ENCODE peak calls at places on chromosomes 1 and 21, in five cellular contexts. One of them, this sample, is unnamed.

GRCh38 chr1:174883361-174883760 is 116.4 kb upstream of the CACYBP start:
- DNase-seq in brain microvascular endothelial cell: peak; percentile 14
- DNase-seq in BE2C: no peak
- DNase-seq in Panc1: no peak
- DNase-seq in adrenal gland: no peak
- DNase-seq in this sample: no peak

GRCh38 chr1:33140153-33141149 is 41.4 kb downstream of the TRIM62 start:
- DNase-seq in brain microvascular endothelial cell: peak; percentile 32
- DNase-seq in BE2C: no peak
- DNase-seq in Panc1: no peak
- DNase-seq in adrenal gland: peak; percentile 55
- DNase-seq in this sample: no peak

GRCh38 chr1:230113605-230114241 is 46.7 kb downstream of the GALNT2 start:
- DNase-seq in brain microvascular endothelial cell: peak; percentile 95
- DNase-seq in BE2C: no peak
- DNase-seq in Panc1: no peak
- DNase-seq in adrenal gland: peak; percentile 85
- DNase-seq in this sample: peak; percentile 72

GRCh38 chr1:86965012-86965826 is 50.8 kb downstream of the HS2ST1 start:
- DNase-seq in brain microvascular endothelial cell: peak; percentile 42
- DNase-seq in BE2C: peak; percentile 20
- DNase-seq in Panc1: peak; percentile 24
- DNase-seq in adrenal gland: peak; percentile 59
- DNase-seq in this sample: no peak

GRCh38 chr1:174912243-174912642 is 87.5 kb upstream of the CACYBP start:
- DNase-seq in brain microvascular endothelial cell: no peak
- DNase-seq in BE2C: no peak
- DNase-seq in Panc1: no peak
- DNase-seq in adrenal gland: no peak
- DNase-seq in this sample: no peak

GRCh38 chr1:11654571-11655262 is at the start of gene FBXO44:
- DNase-seq in brain microvascular endothelial cell: no peak
- DNase-seq in BE2C: no peak
- DNase-seq in Panc1: no peak
- DNase-seq in adrenal gland: peak; percentile 78
- DNase-seq in this sample: peak; percentile 29

GRCh38 chr1:55696181-55696580 is 481.0 kb upstream of the USP24 start:
- DNase-seq in brain microvascular endothelial cell: peak; percentile 90
- DNase-seq in BE2C: peak; percentile 23
- DNase-seq in Panc1: no peak
- DNase-seq in adrenal gland: no peak
- DNase-seq in this sample: peak; percentile 91

GRCh38 chr1:4220362-4220761 is 320.3 kb upstream of the C1orf174 start:
- DNase-seq in brain microvascular endothelial cell: no peak
- DNase-seq in BE2C: no peak
- DNase-seq in Panc1: no peak
- DNase-seq in adrenal gland: no peak
- DNase-seq in this sample: no peak

GRCh38 chr1:224929335-224930237 is at the start of gene DNAH14:
- DNase-seq in brain microvascular endothelial cell: peak; percentile 57
- DNase-seq in BE2C: peak; percentile 87
- DNase-seq in Panc1: no peak
- DNase-seq in adrenal gland: peak; percentile 80
- DNase-seq in this sample: peak; percentile 94

GRCh38 chr1:2095981-2096736 is 45.9 kb downstream of the PRKCZ start:
- DNase-seq in brain microvascular endothelial cell: no peak
- DNase-seq in BE2C: no peak
- DNase-seq in Panc1: no peak
- DNase-seq in adrenal gland: no peak
- DNase-seq in this sample: no peak

GRCh38 chr21:46665566-46665965 is 30.1 kb downstream of the PRMT2 start:
- DNase-seq in brain microvascular endothelial cell: no peak
- DNase-seq in BE2C: no peak
- DNase-seq in Panc1: no peak
- DNase-seq in adrenal gland: no peak
- DNase-seq in this sample: no peak

GRCh38 chr1:29490204-29490934 is 254.0 kb downstream of the PTPRU start:
- DNase-seq in brain microvascular endothelial cell: no peak
- DNase-seq in BE2C: no peak
- DNase-seq in Panc1: no peak
- DNase-seq in adrenal gland: no peak
- DNase-seq in this sample: no peak

GRCh38 chr1:164602480-164603093 is 43.6 kb downstream of the PBX1 start:
- DNase-seq in brain microvascular endothelial cell: peak; percentile 32
- DNase-seq in BE2C: no peak
- DNase-seq in Panc1: no peak
- DNase-seq in adrenal gland: peak; percentile 62
- DNase-seq in this sample: peak; percentile 4

GRCh38 chr1:242454262-242455051 is 70.0 kb downstream of the PLD5 start:
- DNase-seq in brain microvascular endothelial cell: peak; percentile 6
- DNase-seq in BE2C: peak; percentile 24
- DNase-seq in Panc1: peak; percentile 28
- DNase-seq in adrenal gland: peak; percentile 28
- DNase-seq in this sample: peak; percentile 12

GRCh38 chr1:213014642-213015041 is 1.0 kb downstream of the ANGEL2 start:
- DNase-seq in brain microvascular endothelial cell: peak; percentile 9
- DNase-seq in BE2C: peak; percentile 8
- DNase-seq in Panc1: no peak
- DNase-seq in adrenal gland: no peak
- DNase-seq in this sample: no peak

GRCh38 chr1:55699151-55699695 is 484.1 kb upstream of the USP24 start:
- DNase-seq in brain microvascular endothelial cell: no peak
- DNase-seq in BE2C: no peak
- DNase-seq in Panc1: no peak
- DNase-seq in adrenal gland: no peak
- DNase-seq in this sample: no peak

GRCh38 chr1:92755541-92756351 is 29.2 kb downstream of the EVI5 start:
- DNase-seq in brain microvascular endothelial cell: no peak
- DNase-seq in BE2C: no peak
- DNase-seq in Panc1: no peak
- DNase-seq in adrenal gland: no peak
- DNase-seq in this sample: peak; percentile 16

GRCh38 chr1:204127597-204128242 is 24.1 kb downstream of the ETNK2 start:
- DNase-seq in brain microvascular endothelial cell: peak; percentile 69
- DNase-seq in BE2C: peak; percentile 81
- DNase-seq in Panc1: peak; percentile 54
- DNase-seq in adrenal gland: peak; percentile 86
- DNase-seq in this sample: peak; percentile 84

GRCh38 chr1:211705439-211706205 is 30.2 kb upstream of the NEK2 start:
- DNase-seq in brain microvascular endothelial cell: no peak
- DNase-seq in BE2C: no peak
- DNase-seq in Panc1: no peak
- DNase-seq in adrenal gland: no peak
- DNase-seq in this sample: no peak

GRCh38 chr1:230159580-230159979 is 92.5 kb downstream of the GALNT2 start:
- DNase-seq in brain microvascular endothelial cell: no peak
- DNase-seq in BE2C: no peak
- DNase-seq in Panc1: no peak
- DNase-seq in adrenal gland: peak; percentile 19
- DNase-seq in this sample: no peak

GRCh38 chr1:43994794-43995790 is 3.7 kb downstream of the CCDC24 start:
- DNase-seq in brain microvascular endothelial cell: no peak
- DNase-seq in BE2C: peak; percentile 61
- DNase-seq in Panc1: no peak
- DNase-seq in adrenal gland: no peak
- DNase-seq in this sample: peak; percentile 41

GRCh38 chr1:112040891-112041740 is 51.6 kb upstream of the KCND3 start:
- DNase-seq in brain microvascular endothelial cell: no peak
- DNase-seq in BE2C: peak; percentile 35
- DNase-seq in Panc1: no peak
- DNase-seq in adrenal gland: no peak
- DNase-seq in this sample: no peak

GRCh38 chr1:36696261-36696940 is 213.7 kb upstream of the CSF3R start:
- DNase-seq in brain microvascular endothelial cell: no peak
- DNase-seq in BE2C: no peak
- DNase-seq in Panc1: no peak
- DNase-seq in adrenal gland: no peak
- DNase-seq in this sample: no peak
- H3K27me3 ChIP-seq in brain microvascular endothelial cell: no peaks in the 10 kb centered on the region
- H3K27me3 ChIP-seq in BE2C: no peaks in the 10 kb centered on the region
- H3K27me3 ChIP-seq in Panc1: peaks cover 26% of the 10 kb centered on the region
- H3K27me3 ChIP-seq in adrenal gland: no peaks in the 10 kb centered on the region
- H3K27me3 ChIP-seq in this sample: peaks cover 34% of the 10 kb centered on the region

GRCh38 chr1:75134656-75134938 is 409 bp downstream of the LHX8 start:
- DNase-seq in brain microvascular endothelial cell: no peak
- DNase-seq in BE2C: no peak
- DNase-seq in Panc1: no peak
- DNase-seq in adrenal gland: no peak
- DNase-seq in this sample: no peak
- H3K4me3 ChIP-seq in brain microvascular endothelial cell: no peak overlapping the region
- H3K4me3 ChIP-seq in BE2C: no peak overlapping the region
- H3K4me3 ChIP-seq in Panc1: no peak overlapping the region
- H3K4me3 ChIP-seq in adrenal gland: no peak overlapping the region
- H3K4me3 ChIP-seq in this sample: no peak overlapping the region

DNA sequence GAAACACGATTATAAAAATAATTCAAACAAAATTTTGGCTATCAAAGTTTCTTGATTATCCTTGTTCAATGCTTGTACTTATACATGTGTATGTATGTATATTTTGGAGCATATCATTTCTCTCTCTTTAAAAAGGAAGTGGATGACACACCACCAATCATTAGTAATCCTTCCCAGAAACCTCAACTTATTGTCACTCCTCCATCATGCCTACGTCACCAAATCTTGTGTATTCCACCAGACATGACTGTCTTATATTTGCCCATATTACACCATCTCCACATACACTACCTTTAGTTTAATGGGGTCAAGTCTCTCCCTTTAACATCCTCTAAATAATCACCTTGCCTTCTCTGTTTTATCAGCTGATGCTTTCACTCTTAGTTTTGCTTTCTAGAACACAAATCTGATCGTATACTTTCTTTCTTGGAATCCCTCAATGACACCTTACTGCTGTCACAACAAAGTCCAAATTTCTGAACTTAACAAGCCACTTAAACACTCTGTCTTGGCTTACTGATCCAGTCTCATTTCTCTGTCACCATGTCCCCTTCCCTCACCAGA is 124.0 kb downstream of the BRINP3 start:
- DNase-seq in brain microvascular endothelial cell: no peak
- DNase-seq in BE2C: no peak
- DNase-seq in Panc1: no peak
- DNase-seq in adrenal gland: no peak
- DNase-seq in this sample: peak; percentile 5
- H3K27me3 ChIP-seq in brain microvascular endothelial cell: no peaks in the 10 kb centered on the region
- H3K27me3 ChIP-seq in BE2C: no peaks in the 10 kb centered on the region
- H3K27me3 ChIP-seq in Panc1: no peaks in the 10 kb centered on the region
- H3K27me3 ChIP-seq in adrenal gland: no peaks in the 10 kb centered on the region
- H3K27me3 ChIP-seq in this sample: no peaks in the 10 kb centered on the region

GRCh38 chr1:50967416-50968020 is 2.5 kb upstream of the CDKN2C start:
- DNase-seq in brain microvascular endothelial cell: no peak
- DNase-seq in BE2C: no peak
- DNase-seq in Panc1: no peak
- DNase-seq in adrenal gland: no peak
- DNase-seq in this sample: peak; percentile 30
- H3K4me3 ChIP-seq in brain microvascular endothelial cell: peak overlapping the region; percentile 92
- H3K4me3 ChIP-seq in BE2C: peak overlapping the region; percentile 86
- H3K4me3 ChIP-seq in Panc1: peak overlapping the region; percentile 95
- H3K4me3 ChIP-seq in adrenal gland: no peak overlapping the region
- H3K4me3 ChIP-seq in this sample: peak overlapping the region; percentile 81

GRCh38 chr1:207031016-207031415 is 1.5 kb downstream of the C1orf116 start:
- DNase-seq in brain microvascular endothelial cell: no peak
- DNase-seq in BE2C: no peak
- DNase-seq in Panc1: no peak
- DNase-seq in adrenal gland: no peak
- DNase-seq in this sample: no peak

GRCh38 chr1:207028884-207029283 is 3.7 kb downstream of the C1orf116 start:
- DNase-seq in brain microvascular endothelial cell: no peak
- DNase-seq in BE2C: no peak
- DNase-seq in Panc1: no peak
- DNase-seq in adrenal gland: no peak
- DNase-seq in this sample: peak; percentile 86

GRCh38 chr1:207030522-207031009 is 2.0 kb downstream of the C1orf116 start:
- DNase-seq in brain microvascular endothelial cell: no peak
- DNase-seq in BE2C: no peak
- DNase-seq in Panc1: no peak
- DNase-seq in adrenal gland: no peak
- DNase-seq in this sample: no peak

GRCh38 chr1:207031632-207032258 is 811 bp downstream of the C1orf116 start:
- DNase-seq in brain microvascular endothelial cell: no peak
- DNase-seq in BE2C: no peak
- DNase-seq in Panc1: no peak
- DNase-seq in adrenal gland: no peak
- DNase-seq in this sample: no peak

DNA sequence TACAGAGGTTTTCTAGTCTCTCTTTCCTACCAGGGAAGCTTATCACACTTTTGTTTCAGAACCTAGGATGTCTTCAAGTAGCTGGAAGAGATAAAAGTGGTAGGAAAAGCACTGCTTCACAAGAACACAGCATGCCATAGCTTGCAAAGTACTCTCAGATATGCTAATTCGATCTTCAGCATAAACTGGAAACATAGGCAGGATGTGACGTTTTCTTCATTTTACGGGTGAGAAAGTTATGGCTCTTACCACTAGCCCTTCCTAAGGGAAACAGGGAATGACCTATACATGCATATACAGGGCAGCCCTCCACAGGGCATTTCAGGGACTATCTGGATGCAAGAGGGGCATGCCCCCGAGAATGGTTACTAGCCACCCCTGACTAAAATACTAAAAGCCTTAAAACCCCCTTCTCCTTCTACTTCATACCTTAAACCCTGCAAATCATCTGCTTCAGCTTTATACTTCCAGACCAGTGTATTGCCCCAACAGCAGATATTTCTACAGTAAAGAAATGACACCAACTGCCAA is 2.5 kb downstream of the C1orf116 start:
- DNase-seq in brain microvascular endothelial cell: no peak
- DNase-seq in BE2C: no peak
- DNase-seq in Panc1: no peak
- DNase-seq in adrenal gland: no peak
- DNase-seq in this sample: no peak
- H3K27me3 ChIP-seq in brain microvascular endothelial cell: no peaks in the 10 kb centered on the region
- H3K27me3 ChIP-seq in BE2C: peaks cover 91% of the 10 kb centered on the region
- H3K27me3 ChIP-seq in Panc1: peaks cover 28% of the 10 kb centered on the region
- H3K27me3 ChIP-seq in adrenal gland: no peaks in the 10 kb centered on the region
- H3K27me3 ChIP-seq in this sample: no peaks in the 10 kb centered on the region

GRCh38 chr1:161039546-161039945 is 782 bp upstream of the TSTD1 start:
- DNase-seq in brain microvascular endothelial cell: no peak
- DNase-seq in BE2C: no peak
- DNase-seq in Panc1: no peak
- DNase-seq in adrenal gland: no peak
- DNase-seq in this sample: no peak
- H3K4me3 ChIP-seq in brain microvascular endothelial cell: no peak overlapping the region
- H3K4me3 ChIP-seq in BE2C: no peak overlapping the region
- H3K4me3 ChIP-seq in Panc1: no peak overlapping the region
- H3K4me3 ChIP-seq in adrenal gland: no peak overlapping the region
- H3K4me3 ChIP-seq in this sample: no peak overlapping the region

DNA sequence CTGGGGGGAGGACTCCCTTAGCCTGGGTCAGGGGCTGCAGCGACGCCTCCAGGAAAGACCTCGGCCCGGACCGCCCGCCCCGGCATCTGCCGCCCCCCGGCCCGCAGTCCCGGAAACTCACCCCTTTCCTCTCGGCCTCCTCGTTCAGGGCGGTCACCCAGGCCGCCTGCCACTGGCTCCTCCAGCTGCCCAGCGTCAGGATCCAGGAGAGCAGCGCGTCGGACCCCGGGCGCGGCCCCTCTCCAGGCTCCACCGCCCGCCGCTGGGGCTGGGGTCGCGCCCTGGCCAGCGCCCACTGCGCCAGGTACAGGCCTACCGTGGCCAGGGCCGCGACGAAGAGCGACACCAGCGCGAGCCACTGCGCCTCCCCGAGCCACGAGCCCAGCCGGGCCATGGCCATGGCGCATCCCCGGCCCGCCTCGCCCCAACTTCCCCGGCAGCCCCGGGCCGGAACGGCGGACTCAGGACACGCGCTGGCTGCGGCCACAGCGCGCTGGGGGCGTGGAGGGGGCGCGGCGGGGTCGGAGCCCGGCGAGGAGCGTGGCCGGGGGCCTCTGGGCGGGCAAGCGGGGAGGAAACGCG is 478 bp downstream of the C2CD2 start:
- DNase-seq in brain microvascular endothelial cell: no peak
- DNase-seq in BE2C: no peak
- DNase-seq in Panc1: no peak
- DNase-seq in adrenal gland: no peak
- DNase-seq in this sample: no peak
- H3K27me3 ChIP-seq in brain microvascular endothelial cell: no peaks in the 10 kb centered on the region
- H3K27me3 ChIP-seq in BE2C: no peaks in the 10 kb centered on the region
- H3K27me3 ChIP-seq in Panc1: no peaks in the 10 kb centered on the region
- H3K27me3 ChIP-seq in adrenal gland: no peaks in the 10 kb centered on the region
- H3K27me3 ChIP-seq in this sample: no peaks in the 10 kb centered on the region